ENCODE peak calls at places on chromosomes 5 and 9, in four cellular contexts. M is heart right ventricle; B is tibial artery; Y is CD8-positive, alpha-beta memory T cell. I is an unnamed sample.

GRCh38 chr5:136249678-136250266 is 56.8 kb upstream of the SMIM32 start:
- DNase-seq in M (peak; percentile 44), B (no peak), Y (no peak), I (no peak)

GRCh38 chr9:109817146-109817845 is 37.3 kb downstream of the PALM2AKAP2 start:
- DNase-seq in M (no peak), B (no peak), Y (no peak), I (no peak)

GRCh38 chr5:80941496-80941895 is 18.7 kb upstream of the RASGRF2 start:
- DNase-seq in M (no peak), B (no peak), Y (no peak), I (no peak)

GRCh38 chr5:16450163-16450562 is 15.4 kb downstream of the ZNF622 start:
- DNase-seq in M (no peak), B (no peak), Y (no peak), I (no peak)

GRCh38 chr9:104075801-104076753 is 18.0 kb upstream of the SMC2 start:
- DNase-seq in M (no peak), B (no peak), Y (no peak), I (no peak)

GRCh38 chr9:81787747-81788632 is 98.6 kb upstream of the TLE1 start:
- DNase-seq in M (no peak), B (peak; percentile 67), Y (no peak), I (no peak)

GRCh38 chr9:129241725-129242124 is 63.7 kb upstream of the IER5L start:
- DNase-seq in M (no peak), B (no peak), Y (no peak), I (no peak)

GRCh38 chr5:125453011-125453410 is 706.6 kb upstream of the ZNF608 start:
- DNase-seq in M (no peak), B (no peak), Y (no peak), I (no peak)

GRCh38 chr5:157303667-157304327 is 37.9 kb downstream of the CYFIP2 start:
- DNase-seq in M (peak; percentile 61), B (no peak), Y (peak; percentile 33), I (peak; percentile 37)

GRCh38 chr5:72611111-72611724 is 104.0 kb upstream of the ZNF366 start:
- DNase-seq in M (peak; percentile 72), B (peak; percentile 79), Y (peak; percentile 4), I (peak; percentile 1)

GRCh38 chr5:9046756-9047481 is 499.0 kb downstream of the SEMA5A start:
- DNase-seq in M (no peak), B (no peak), Y (no peak), I (no peak)

GRCh38 chr5:71905804-71906711 is 187.0 kb downstream of the CARTPT start:
- DNase-seq in M (no peak), B (no peak), Y (no peak), I (no peak)

GRCh38 chr5:78618303-78618702 is 30.3 kb downstream of the LHFPL2 start:
- DNase-seq in M (no peak), B (no peak), Y (no peak), I (no peak)

GRCh38 chr5:150434502-150434901 is 15.0 kb downstream of the RPS14 start:
- DNase-seq in M (no peak), B (no peak), Y (no peak), I (no peak)

DNA sequence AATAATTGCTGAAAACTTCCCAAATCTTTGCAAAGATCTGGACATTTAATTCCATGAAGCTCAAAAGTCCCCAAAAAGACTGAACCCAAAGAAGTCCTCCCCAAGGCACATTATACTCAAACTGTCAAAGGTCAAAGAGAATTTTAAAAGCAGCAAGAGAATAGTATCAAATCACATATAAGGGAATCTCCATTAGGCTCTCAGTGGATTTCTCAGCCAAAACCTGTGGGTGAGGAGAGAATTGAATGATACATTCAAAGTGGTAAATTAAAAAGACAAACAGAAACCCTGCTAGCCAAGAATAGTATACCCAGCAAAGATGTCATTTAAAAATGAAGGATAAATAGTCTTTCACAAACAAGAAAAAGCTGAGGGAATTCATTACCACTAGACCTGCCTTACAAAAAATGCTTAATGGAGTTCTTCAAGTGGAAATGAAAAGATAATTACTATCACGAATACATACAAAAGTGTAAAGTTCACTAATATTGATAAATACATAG is 134.1 kb downstream of the NDUFS4 start:
- DNase-seq in M (no peak), B (no peak), Y (no peak), I (no peak)
- H3K9me3 ChIP-seq in M (peaks cover 30% of the 10 kb centered on the region), B (peaks cover 40% of the 10 kb centered on the region), Y (peaks cover 13% of the 10 kb centered on the region), I (peaks cover 13% of the 10 kb centered on the region)

DNA sequence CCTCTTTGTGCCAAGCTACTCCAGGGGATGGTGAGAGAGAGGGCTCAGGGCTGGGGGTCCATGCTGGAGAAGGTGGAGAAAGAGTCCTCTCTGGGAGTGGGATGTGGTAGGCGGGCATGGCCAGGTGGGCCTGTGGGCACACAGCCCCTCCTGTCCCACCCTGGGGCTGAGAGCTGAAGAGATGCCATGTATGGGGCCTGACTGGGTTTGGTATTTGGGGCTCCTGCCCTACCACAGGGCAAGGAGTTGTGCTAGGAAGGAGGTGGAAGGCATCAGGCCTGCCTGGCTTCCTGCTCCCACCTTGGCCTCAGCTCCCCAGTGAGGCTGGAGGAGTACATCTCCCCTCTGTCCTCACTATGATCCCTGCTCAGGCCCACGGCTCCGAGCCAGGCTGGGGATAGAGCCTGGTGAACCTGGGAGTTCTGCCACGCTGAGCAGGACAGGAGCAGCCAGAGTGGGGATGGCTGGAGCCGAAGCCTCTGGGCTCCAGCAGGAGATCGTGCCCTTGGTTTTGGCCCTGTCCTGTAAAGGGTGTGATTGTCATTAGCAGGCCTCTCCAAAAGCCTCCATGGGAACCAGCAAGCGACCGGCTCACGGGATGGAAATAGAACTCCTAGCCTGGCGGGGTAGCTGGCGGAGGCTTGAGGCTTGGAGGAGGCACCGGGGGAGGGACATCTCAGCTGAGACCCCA is 75.5 kb downstream of the CACNA1B start:
- DNase-seq in M (no peak), B (peak; percentile 48), Y (no peak), I (no peak)
- H3K9me3 ChIP-seq in M (no peaks in the 10 kb centered on the region), B (no peaks in the 10 kb centered on the region), Y (no peaks in the 10 kb centered on the region), I (no peaks in the 10 kb centered on the region)

GRCh38 chr5:179120421-179120861 is 60.3 kb downstream of the ZNF354C start:
- DNase-seq in M (no peak), B (peak; percentile 51), Y (no peak), I (peak; percentile 35)
- H3K9me3 ChIP-seq in M (peaks cover 3% of the 10 kb centered on the region), B (peaks cover 18% of the 10 kb centered on the region), Y (no peaks in the 10 kb centered on the region), I (no peaks in the 10 kb centered on the region)

GRCh38 chr5:3116366-3116765 is 364.9 kb upstream of the IRX2 start:
- DNase-seq in M (no peak), B (no peak), Y (no peak), I (no peak)
- H3K9me3 ChIP-seq in M (no peaks in the 10 kb centered on the region), B (no peaks in the 10 kb centered on the region), Y (no peaks in the 10 kb centered on the region), I (no peaks in the 10 kb centered on the region)

GRCh38 chr9:21967707-21968106 is 26.5 kb downstream of the CDKN2A start:
- DNase-seq in M (no peak), B (no peak), Y (no peak), I (no peak)
- H3K9me3 ChIP-seq in M (no peaks in the 10 kb centered on the region), B (peaks cover 3% of the 10 kb centered on the region), Y (peaks cover 15% of the 10 kb centered on the region), I (peaks cover 12% of the 10 kb centered on the region)

DNA sequence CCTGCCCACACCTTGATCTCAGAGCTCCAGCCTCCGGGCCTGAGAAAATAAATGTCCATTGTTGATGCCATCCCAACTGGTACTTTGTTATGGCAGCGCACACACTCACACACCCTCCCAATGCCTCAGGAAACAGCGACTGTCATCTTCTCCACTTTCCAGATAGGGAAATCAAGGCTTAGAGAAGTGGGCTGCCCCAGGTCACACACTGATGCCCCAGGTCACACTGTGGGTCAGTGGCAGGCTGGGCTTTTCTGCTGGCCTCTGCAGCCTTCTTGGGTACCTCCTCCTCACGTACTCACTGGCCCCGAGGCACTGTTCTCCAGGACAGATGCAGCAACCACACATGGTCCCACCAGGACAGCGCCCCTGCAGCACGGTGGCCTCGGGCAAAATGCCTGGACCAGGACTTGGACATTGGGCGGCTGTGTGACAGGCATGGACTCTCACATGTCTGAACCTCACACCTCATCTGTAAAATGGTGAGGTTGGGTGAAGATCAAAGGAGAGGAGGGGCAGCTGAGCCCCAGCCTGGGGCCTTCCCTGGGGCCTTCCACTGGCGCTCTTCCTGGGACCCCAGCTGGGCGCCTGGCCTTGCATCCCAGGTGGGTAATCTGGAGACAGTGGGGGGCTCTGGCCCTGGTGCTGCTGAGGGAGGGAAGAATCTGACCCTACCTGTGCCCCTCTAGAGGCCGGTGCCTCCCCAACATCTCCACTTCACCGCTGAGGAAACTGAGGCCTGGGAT is 156.0 kb downstream of the COL23A1 start:
- DNase-seq in M (no peak), B (no peak), Y (no peak), I (no peak)
- H3K9me3 ChIP-seq in M (no peaks in the 10 kb centered on the region), B (no peaks in the 10 kb centered on the region), Y (no peaks in the 10 kb centered on the region), I (no peaks in the 10 kb centered on the region)

GRCh38 chr9:11402621-11403020 is 789.8 kb upstream of the PTPRD start:
- DNase-seq in M (no peak), B (no peak), Y (no peak), I (no peak)
- H3K9me3 ChIP-seq in M (no peaks in the 10 kb centered on the region), B (peaks cover 11% of the 10 kb centered on the region), Y (no peaks in the 10 kb centered on the region), I (no peaks in the 10 kb centered on the region)

GRCh38 chr9:11915699-11916098 is 777.5 kb upstream of the TYRP1 start:
- DNase-seq in M (no peak), B (no peak), Y (no peak), I (no peak)
- H3K9me3 ChIP-seq in M (no peaks in the 10 kb centered on the region), B (no peaks in the 10 kb centered on the region), Y (no peaks in the 10 kb centered on the region), I (no peaks in the 10 kb centered on the region)

DNA sequence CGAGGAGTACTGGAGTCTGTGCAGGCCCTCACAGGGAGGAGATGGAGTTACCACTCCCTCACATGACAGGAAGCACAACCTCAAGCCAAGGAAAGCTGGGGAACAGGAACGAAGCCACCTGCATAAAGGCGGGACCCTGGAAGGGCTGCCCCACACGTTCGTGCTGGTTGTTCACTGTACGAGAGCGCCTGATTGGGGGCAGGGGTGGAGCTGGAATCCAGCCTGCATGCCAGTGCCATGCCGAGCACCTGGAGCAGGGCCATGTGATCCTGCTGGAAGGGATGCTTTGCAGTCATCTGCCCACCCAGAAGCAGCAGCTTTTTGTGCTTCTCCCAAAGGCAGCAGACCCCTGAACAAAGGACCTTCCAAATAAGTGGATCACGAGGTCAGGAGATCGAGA is 11.4 kb downstream of the GRM6 start:
- DNase-seq in M (no peak), B (no peak), Y (no peak), I (no peak)
- H3K9me3 ChIP-seq in M (peaks cover 66% of the 10 kb centered on the region), B (peaks cover 90% of the 10 kb centered on the region), Y (no peaks in the 10 kb centered on the region), I (no peaks in the 10 kb centered on the region)